ENCODE peak calls at places on chromosomes 7 and 10, in four cellular contexts. P, D, I and Z are unnamed samples. For H3K27me3 and H3K9me3, the result is how much of the 10 kb centered on the place peaks cover.

GRCh38 chr10:127845756-127846155 is 47.0 kb downstream of the CLRN3 start:
- DNase-seq in P (peak), D (no peak), I (no peak), Z (no peak)

GRCh38 chr10:122494173-122494820 is 32.9 kb downstream of the HTRA1 start:
- DNase-seq in P (peak), I (no peak), D (no peak), Z (no peak)

GRCh38 chr7:84700563-84701370 is 486.1 kb downstream of the SEMA3D start:
- DNase-seq in I (no peak), D (no peak), P (no peak), Z (no peak)

GRCh38 chr7:133763241-133763640 is 363.9 kb upstream of the LRGUK start:
- DNase-seq in P (no peak), I (no peak), D (no peak), Z (no peak)

GRCh38 chr10:133218891-133219290 is 11.1 kb upstream of the UTF1 start:
- DNase-seq in P (no peak), I (no peak), D (no peak), Z (no peak)

GRCh38 chr10:88932539-88933256 is 19.9 kb downstream of the ACTA2 start:
- DNase-seq in I (peak), D (peak), P (no peak), Z (peak)

GRCh38 chr7:128026551-128026950 is 4.7 kb downstream of the LRRC4 start:
- DNase-seq in D (no peak), P (no peak), I (no peak), Z (no peak)

GRCh38 chr7:101333912-101334311 is 12.3 kb upstream of the IFT22 start:
- DNase-seq in I (no peak), D (no peak), P (no peak), Z (no peak)

GRCh38 chr10:86342111-86342863 is 24.3 kb downstream of the GRID1 start:
- DNase-seq in P (no peak), D (no peak), I (no peak), Z (no peak)

GRCh38 chr7:14717711-14718304 is 184.7 kb downstream of the DGKB start:
- DNase-seq in D (no peak), I (no peak), P (no peak), Z (no peak)

GRCh38 chr7:37818023-37818422 is 30.4 kb upstream of the NME8 start:
- DNase-seq in P (no peak), D (no peak), I (no peak), Z (no peak)

GRCh38 chr10:47346572-47347302 is 1.4 kb upstream of the RBP3 start:
- DNase-seq in P (peak), I (peak), D (no peak), Z (no peak)

GRCh38 chr7:50156746-50157145 is 63.7 kb upstream of the ZPBP start:
- DNase-seq in I (no peak), P (no peak), D (no peak), Z (no peak)

GRCh38 chr7:80439894-80440811 is 71.7 kb downstream of the GNAT3 start:
- DNase-seq in I (no peak), P (no peak), D (no peak), Z (no peak)

GRCh38 chr10:95423327-95424005 is 132.7 kb upstream of the PDLIM1 start:
- DNase-seq in P (no peak), I (peak), D (no peak), Z (no peak)

GRCh38 chr10:44363716-44364115 is 21.2 kb downstream of the CXCL12 start:
- DNase-seq in D (no peak), P (no peak), I (no peak), Z (no peak)

GRCh38 chr7:50653116-50653854 is 88.1 kb upstream of the DDC start:
- DNase-seq in P (no peak), I (peak), D (peak), Z (no peak)

GRCh38 chr7:48101880-48102448 is 12.9 kb downstream of the UPP1 start:
- DNase-seq in D (no peak), P (no peak), I (no peak), Z (no peak)

GRCh38 chr10:108561649-108562048 is 1361.7 kb downstream of the XPNPEP1 start:
- DNase-seq in P (no peak), I (no peak), D (no peak), Z (no peak)

GRCh38 chr10:105868935-105869334 is 1227.8 kb downstream of the SORCS3 start:
- DNase-seq in D (no peak), P (no peak), I (no peak), Z (no peak)

GRCh38 chr7:24740821-24741220 is 16.4 kb downstream of the GSDME start:
- DNase-seq in D (no peak), I (no peak), P (no peak), Z (no peak)

GRCh38 chr10:125263551-125263950 is 103.2 kb upstream of the CTBP2 start:
- DNase-seq in I (no peak), P (no peak), D (no peak), Z (no peak)

GRCh38 chr10:88657901-88658300 is 6.3 kb upstream of the LIPF start:
- DNase-seq in P (no peak), D (no peak), I (no peak), Z (no peak)

GRCh38 chr7:127581716-127582115 is 3.7 kb downstream of the GCC1 start:
- DNase-seq in I (no peak), P (no peak), D (no peak), Z (no peak)

GRCh38 chr10:18164771-18165361 is 24.6 kb downstream of the CACNB2 start:
- DNase-seq in D (peak), P (no peak), I (no peak), Z (no peak)

GRCh38 chr7:128068785-128069184 is 37.5 kb upstream of the LRRC4 start:
- DNase-seq in D (no peak), I (no peak), P (no peak), Z (no peak)

GRCh38 chr7:22549667-22550513 is 49.9 kb upstream of the STEAP1B start:
- DNase-seq in I (peak), P (no peak), D (no peak), Z (no peak)

GRCh38 chr7:3346082-3346481 is 45.0 kb downstream of the SDK1 start:
- DNase-seq in P (no peak), D (no peak), I (no peak), Z (no peak)

GRCh38 chr10:5291501-5292195 is 73.1 kb upstream of the UCN3 start:
- DNase-seq in I (peak), P (no peak), D (no peak), Z (peak)

GRCh38 chr10:109306698-109307097 is 616.6 kb downstream of the XPNPEP1 start:
- DNase-seq in D (no peak), I (no peak), P (no peak), Z (no peak)

GRCh38 chr10:71921319-71922027 is 42.7 kb upstream of the CHST3 start:
- DNase-seq in I (no peak), D (peak), P (no peak), Z (no peak)

GRCh38 chr7:47573758-47574472 is 8.0 kb downstream of the TNS3 start:
- DNase-seq in P (no peak), I (peak), D (peak), Z (no peak)

GRCh38 chr7:105389090-105389650 is 449 bp upstream of the SRPK2 start:
- DNase-seq in I (peak), D (peak), P (peak), Z (peak)

GRCh38 chr10:46534828-46535524 is 21.5 kb downstream of the GPRIN2 start:
- DNase-seq in P (no peak), D (no peak), I (peak), Z (peak)

GRCh38 chr10:77879710-77880109 is 46.8 kb downstream of the DLG5 start:
- DNase-seq in I (no peak), P (no peak), D (no peak), Z (no peak)

GRCh38 chr10:3261921-3262320 is 89.3 kb upstream of the PITRM1 start:
- DNase-seq in P (no peak), D (no peak), I (no peak), Z (no peak)

GRCh38 chr10:43623351-43623750 is 17.1 kb downstream of the ZNF485 start:
- DNase-seq in D (no peak), I (no peak), P (no peak), Z (no peak)

GRCh38 chr7:95485749-95486148 is at the start of gene ASB4:
- DNase-seq in P (no peak), D (no peak), I (no peak), Z (no peak)
- H3K27me3 ChIP-seq in P (under half), D (under half), I (under half), Z (under half)

GRCh38 chr10:121077331-121077730 is 226.2 kb downstream of the WDR11 start:
- DNase-seq in I (peak), D (no peak), P (no peak), Z (no peak)
- H3K9me3 ChIP-seq in I (under half), D (under half), P (under half), Z (under half)

GRCh38 chr7:156198277-156198676 is 386.0 kb upstream of the SHH start:
- DNase-seq in I (no peak), P (no peak), D (no peak), Z (no peak)
- H3K27me3 ChIP-seq in I (under half), P (under half), D (under half), Z (under half)

DNA sequence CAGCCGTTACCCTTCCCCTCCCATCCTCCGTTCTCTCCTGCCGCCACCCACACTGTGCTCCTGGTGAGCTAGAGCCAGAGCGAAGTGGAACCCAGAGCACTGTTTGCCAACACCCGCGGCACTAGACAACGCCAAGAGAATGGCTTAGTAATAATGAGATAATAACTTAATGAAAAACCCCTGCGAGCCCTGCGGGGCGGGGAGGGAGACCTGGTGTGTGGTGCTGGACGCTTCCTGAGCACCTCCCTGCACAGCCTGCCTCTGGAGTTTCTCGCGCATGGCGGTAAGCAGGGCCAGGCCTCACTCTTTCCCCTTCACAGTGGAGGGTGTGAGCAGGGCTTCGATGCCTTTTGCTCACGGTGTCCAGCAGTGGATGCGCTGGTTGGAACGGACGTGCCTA is 254.5 kb downstream of the PAXIP1 start:
- DNase-seq in I (no peak), D (no peak), P (no peak), Z (no peak)
- H3K9me3 ChIP-seq in I (under half), D (under half), P (under half), Z (under half)

DNA sequence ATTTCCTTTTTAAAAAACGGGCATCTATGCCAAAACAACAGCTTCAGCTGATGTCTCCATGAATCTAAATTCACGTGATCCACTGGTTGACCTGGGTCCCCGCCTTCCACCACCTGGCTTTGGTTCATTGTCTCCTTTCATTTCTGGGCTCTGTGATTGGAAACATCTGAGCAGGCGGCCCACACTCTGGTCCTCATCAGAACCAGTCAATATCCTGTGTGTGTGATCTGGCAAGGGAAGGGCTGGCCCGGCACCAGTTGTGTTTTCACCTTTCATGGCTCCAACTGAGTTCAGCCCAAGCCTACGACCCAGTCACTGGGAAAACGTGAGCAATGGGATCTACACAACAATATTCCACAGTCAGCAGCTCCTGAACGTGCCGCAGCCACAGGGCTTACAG is 46.2 kb downstream of the PARP12 start:
- DNase-seq in I (no peak), D (no peak), P (no peak), Z (no peak)
- H3K27me3 ChIP-seq in I (under half), D (under half), P (under half), Z (under half)

DNA sequence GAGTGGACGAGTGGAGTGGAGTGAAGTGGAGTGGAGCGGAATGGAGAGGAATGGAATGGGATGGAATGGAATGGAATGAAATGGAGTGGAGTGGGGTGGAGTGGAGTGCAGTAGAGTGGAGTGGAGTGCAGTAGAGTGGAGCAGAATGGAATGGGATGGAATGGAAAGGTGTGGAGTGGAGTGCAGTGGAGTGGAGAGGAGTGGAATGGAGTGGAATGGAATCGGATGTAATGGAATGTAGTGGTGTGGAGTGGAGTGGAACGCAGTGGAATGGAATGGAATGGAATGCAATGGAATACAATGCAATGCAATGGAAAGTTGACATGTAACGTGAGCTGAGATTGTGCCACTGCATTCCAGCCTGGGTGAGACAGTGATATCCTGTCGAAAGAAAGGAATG is 46.4 kb downstream of the ZNF716 start:
- DNase-seq in D (no peak), P (no peak), I (no peak), Z (no peak)
- H3K9me3 ChIP-seq in D (under half), P (under half), I (under half), Z (under half)

GRCh38 chr10:69682955-69683474 is 53.0 kb downstream of the FAM241B start:
- DNase-seq in I (no peak), D (no peak), P (no peak), Z (no peak)

GRCh38 chr10:69680610-69681009 is 50.6 kb downstream of the FAM241B start:
- DNase-seq in I (no peak), P (no peak), D (no peak), Z (no peak)

GRCh38 chr10:69684020-69684980 is 54.3 kb downstream of the FAM241B start:
- DNase-seq in I (peak), D (peak), P (peak), Z (no peak)

GRCh38 chr10:69679736-69680135 is 49.7 kb downstream of the FAM241B start:
- DNase-seq in I (no peak), D (no peak), P (no peak), Z (no peak)

DNA sequence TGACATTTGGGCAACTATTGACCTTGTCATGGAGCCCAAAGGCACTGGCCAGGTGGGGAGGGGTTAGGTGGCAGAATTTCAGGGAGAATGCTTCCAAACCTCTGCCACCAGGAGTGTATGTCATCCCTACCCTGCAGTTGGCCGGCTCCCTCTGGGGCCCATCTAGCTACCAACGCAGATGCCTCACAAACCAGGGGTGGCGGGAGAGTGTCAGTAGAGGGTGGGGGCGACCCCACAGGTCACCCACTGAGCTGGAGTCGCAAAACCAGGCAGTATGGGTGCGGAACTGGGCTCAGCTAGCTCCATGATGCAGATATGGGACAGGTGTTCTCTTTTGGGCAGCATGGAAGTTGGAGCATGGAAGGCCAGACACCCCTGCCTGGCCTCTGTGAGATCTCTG is 51.4 kb downstream of the FAM241B start:
- DNase-seq in I (no peak), P (no peak), D (no peak), Z (no peak)
- H3K27me3 ChIP-seq in I (under half), P (under half), D (under half), Z (under half)

DNA sequence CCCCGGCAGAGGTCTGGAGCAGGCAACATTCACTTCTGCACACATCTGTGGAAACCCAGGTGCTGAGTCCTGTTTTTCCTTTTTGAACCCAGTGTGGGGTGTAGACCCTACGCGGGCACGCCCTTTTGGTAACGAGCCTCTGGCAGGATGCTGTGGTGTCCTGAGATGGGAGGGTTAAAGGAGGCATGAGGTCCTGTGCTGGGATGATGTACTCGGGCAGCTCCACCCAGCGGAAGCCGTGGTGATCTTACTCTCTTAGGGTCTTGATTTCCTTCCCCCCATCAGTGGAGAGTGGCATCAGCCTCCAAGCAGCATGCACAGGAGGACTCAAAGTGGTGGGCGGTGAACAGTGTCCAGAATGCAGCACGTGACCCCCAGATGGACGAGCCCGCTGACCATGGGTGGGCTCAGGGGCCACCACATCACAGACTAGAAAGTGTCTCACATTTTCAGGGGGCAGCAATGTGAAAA is 148.6 kb downstream of the DNAJB6 start:
- DNase-seq in P (no peak), D (no peak), I (no peak), Z (no peak)
- H3K9me3 ChIP-seq in P (under half), D (under half), I (under half), Z (under half)

DNA sequence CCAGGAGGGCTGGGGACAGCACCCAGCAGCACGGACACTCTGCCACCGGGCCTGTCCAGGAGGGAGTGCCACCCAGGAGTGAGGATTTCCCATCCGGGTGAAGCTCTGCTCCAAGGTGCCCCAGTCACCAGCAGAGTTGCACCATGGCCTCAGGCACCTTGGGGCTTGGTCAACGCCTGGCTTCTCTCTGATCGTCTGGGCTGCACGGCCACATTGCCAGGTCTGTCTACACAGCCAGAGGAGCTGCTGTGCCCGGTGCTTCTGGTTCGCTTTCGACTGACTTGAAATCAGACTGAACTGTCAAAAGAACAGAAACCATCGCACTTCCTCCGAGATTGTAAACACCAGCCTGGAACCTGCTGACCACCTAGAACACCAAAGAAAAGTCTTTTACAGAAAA is 12.0 kb downstream of the SHH start:
- DNase-seq in D (no peak), P (peak), I (no peak), Z (no peak)
- H3K27me3 ChIP-seq in D (under half), P (under half), I (under half), Z (half or more)